ENCODE peak calls at places on chromosomes 12 and 14, in eight cellular contexts. Z, O, E, I, M, S, R and G are unnamed samples.

GRCh38 chr12:82058197-82058596 is 299.0 kb upstream of the PPFIA2 start:
- DNase-seq in S (no peak), Z (no peak), R (no peak), E (no peak), O (no peak), I (no peak), M (no peak), G (no peak)

GRCh38 chr12:131950182-131950913 is 606 bp downstream of the EP400 start:
- DNase-seq in O (peak), I (no peak), S (peak), R (peak), E (no peak), Z (peak), M (no peak), G (peak)

GRCh38 chr14:68593806-68594536 is 198.9 kb downstream of the ZFP36L1 start:
- DNase-seq in M (peak), Z (no peak), O (no peak), S (no peak), R (no peak), I (no peak), E (no peak), G (no peak)

GRCh38 chr12:91326043-91327027 is 143.7 kb upstream of the DCN start:
- DNase-seq in E (no peak), S (peak), R (no peak), I (peak), M (peak), O (peak), Z (peak), G (peak)

GRCh38 chr12:115388139-115388538 is 704.2 kb upstream of the TBX3 start:
- DNase-seq in R (no peak), O (no peak), E (no peak), S (no peak), M (no peak), Z (peak), I (no peak), G (no peak)

GRCh38 chr12:2248901-2249381 is 196.2 kb downstream of the CACNA1C start:
- DNase-seq in R (no peak), O (no peak), Z (peak), E (no peak), I (no peak), M (peak), S (no peak), G (no peak)

GRCh38 chr12:3436496-3437060 is 54.4 kb upstream of the PRMT8 start:
- DNase-seq in I (no peak), M (no peak), R (no peak), Z (no peak), O (no peak), E (no peak), S (no peak), G (no peak)

GRCh38 chr14:102949062-102949800 is 26.8 kb downstream of the AMN start:
- DNase-seq in Z (no peak), S (no peak), M (peak), E (peak), O (peak), R (no peak), I (no peak), G (no peak)

GRCh38 chr12:49233842-49234526 is 30.9 kb upstream of the TUBA1C start:
- DNase-seq in I (no peak), O (peak), R (peak), M (no peak), Z (peak), E (no peak), S (no peak), G (peak)

GRCh38 chr12:67082221-67082620 is 186.9 kb upstream of the CAND1 start:
- DNase-seq in I (no peak), Z (no peak), O (peak), E (no peak), S (no peak), R (no peak), M (no peak), G (no peak)

GRCh38 chr14:76531821-76532318 is 155.9 kb downstream of the ESRRB start:
- DNase-seq in O (no peak), E (no peak), Z (no peak), I (no peak), R (no peak), S (peak), M (no peak), G (no peak)

GRCh38 chr14:104471114-104471513 is 108.5 kb upstream of the C14orf180 start:
- DNase-seq in R (no peak), E (no peak), I (no peak), O (no peak), M (no peak), Z (no peak), S (no peak), G (no peak)

GRCh38 chr14:76985540-76986260 is 42.8 kb downstream of the IRF2BPL start:
- DNase-seq in M (peak), I (no peak), E (no peak), R (no peak), O (no peak), S (no peak), Z (no peak), G (no peak)

GRCh38 chr12:81726634-81727033 is 32.5 kb downstream of the PPFIA2 start:
- DNase-seq in S (no peak), M (no peak), O (no peak), Z (no peak), R (no peak), E (no peak), I (no peak), G (no peak)

GRCh38 chr12:12807970-12808702 is 5.0 kb upstream of the DDX47 start:
- DNase-seq in O (peak), I (no peak), E (no peak), S (no peak), M (peak), R (no peak), Z (peak), G (peak)

GRCh38 chr12:57454566-57455373 is at the start of gene INHBE:
- DNase-seq in O (no peak), I (peak), E (no peak), M (peak), S (no peak), R (peak), Z (no peak), G (no peak)

GRCh38 chr14:100402631-100403030 is 79.5 kb downstream of the SLC25A47 start:
- DNase-seq in M (no peak), S (no peak), O (no peak), E (no peak), Z (no peak), I (peak), R (no peak), G (no peak)

GRCh38 chr14:83470466-83470865 is 1936.8 kb upstream of the SEL1L start:
- DNase-seq in R (no peak), S (no peak), O (no peak), Z (no peak), M (no peak), E (peak), I (no peak), G (no peak)

GRCh38 chr12:53750812-53751335 is 905 bp downstream of the CISTR start:
- DNase-seq in R (no peak), S (no peak), M (peak), I (no peak), E (no peak), O (peak), Z (peak), G (no peak)

GRCh38 chr14:53491256-53491905 is 338.3 kb upstream of the DDHD1 start:
- DNase-seq in S (no peak), Z (no peak), O (no peak), R (no peak), M (peak), I (no peak), E (peak), G (no peak)